ENCODE peak calls at places on chromosomes 3 and 15, in nine cellular contexts. J, U, L, F, M, V, G, O and H are unnamed samples.

GRCh38 chr3:188832961-188833615 is 338.7 kb upstream of the TPRG1 start:
- DNase-seq in F (no peak), M (no peak), G (no peak), V (no peak), O (no peak), U (peak; percentile 26), J (no peak), L (no peak), H (no peak)

GRCh38 chr3:56691165-56692000 is 8.3 kb upstream of the TASOR start:
- DNase-seq in V (no peak), U (no peak), M (no peak), L (no peak), G (peak; percentile 67), J (peak; percentile 45), O (no peak), F (no peak), H (no peak)

GRCh38 chr3:118772036-118773030 is 262.3 kb downstream of the IGSF11 start:
- DNase-seq in M (no peak), G (no peak), U (no peak), V (no peak), O (peak; percentile 64), L (no peak), J (no peak), F (no peak), H (no peak)

GRCh38 chr15:48052871-48053383 is 67.9 kb upstream of the SLC24A5 start:
- DNase-seq in F (no peak), U (no peak), M (no peak), L (no peak), V (no peak), O (no peak), G (no peak), J (no peak), H (no peak)

GRCh38 chr15:49521802-49522201 is 98.8 kb downstream of the FGF7 start:
- DNase-seq in G (no peak), F (no peak), U (no peak), O (no peak), V (no peak), L (no peak), M (no peak), J (no peak), H (no peak)

GRCh38 chr3:157089455-157090221 is 70.3 kb downstream of the CCNL1 start:
- DNase-seq in U (peak; percentile 36), G (no peak), J (no peak), M (no peak), V (peak; percentile 77), O (peak; percentile 69), F (peak; percentile 67), L (no peak), H (no peak)

GRCh38 chr3:25775936-25776335 is 7.3 kb downstream of the NGLY1 start:
- DNase-seq in L (no peak), J (no peak), V (no peak), U (no peak), G (no peak), F (no peak), O (no peak), M (no peak), H (no peak)

GRCh38 chr3:111539351-111540331 is 2.4 kb upstream of the CD96 start:
- DNase-seq in O (peak; percentile 38), M (peak; percentile 60), L (peak; percentile 63), F (peak; percentile 63), J (peak; percentile 61), U (no peak), G (peak; percentile 41), V (no peak), H (no peak)

GRCh38 chr15:61798631-61799030 is 261.6 kb downstream of the VPS13C start:
- DNase-seq in M (no peak), F (no peak), U (no peak), V (no peak), J (no peak), O (no peak), L (no peak), G (no peak), H (no peak)

GRCh38 chr15:99571299-99571698 is 5.5 kb downstream of the MEF2A start:
- DNase-seq in V (no peak), O (no peak), U (no peak), J (no peak), G (no peak), L (no peak), F (no peak), M (no peak), H (no peak)

DNA sequence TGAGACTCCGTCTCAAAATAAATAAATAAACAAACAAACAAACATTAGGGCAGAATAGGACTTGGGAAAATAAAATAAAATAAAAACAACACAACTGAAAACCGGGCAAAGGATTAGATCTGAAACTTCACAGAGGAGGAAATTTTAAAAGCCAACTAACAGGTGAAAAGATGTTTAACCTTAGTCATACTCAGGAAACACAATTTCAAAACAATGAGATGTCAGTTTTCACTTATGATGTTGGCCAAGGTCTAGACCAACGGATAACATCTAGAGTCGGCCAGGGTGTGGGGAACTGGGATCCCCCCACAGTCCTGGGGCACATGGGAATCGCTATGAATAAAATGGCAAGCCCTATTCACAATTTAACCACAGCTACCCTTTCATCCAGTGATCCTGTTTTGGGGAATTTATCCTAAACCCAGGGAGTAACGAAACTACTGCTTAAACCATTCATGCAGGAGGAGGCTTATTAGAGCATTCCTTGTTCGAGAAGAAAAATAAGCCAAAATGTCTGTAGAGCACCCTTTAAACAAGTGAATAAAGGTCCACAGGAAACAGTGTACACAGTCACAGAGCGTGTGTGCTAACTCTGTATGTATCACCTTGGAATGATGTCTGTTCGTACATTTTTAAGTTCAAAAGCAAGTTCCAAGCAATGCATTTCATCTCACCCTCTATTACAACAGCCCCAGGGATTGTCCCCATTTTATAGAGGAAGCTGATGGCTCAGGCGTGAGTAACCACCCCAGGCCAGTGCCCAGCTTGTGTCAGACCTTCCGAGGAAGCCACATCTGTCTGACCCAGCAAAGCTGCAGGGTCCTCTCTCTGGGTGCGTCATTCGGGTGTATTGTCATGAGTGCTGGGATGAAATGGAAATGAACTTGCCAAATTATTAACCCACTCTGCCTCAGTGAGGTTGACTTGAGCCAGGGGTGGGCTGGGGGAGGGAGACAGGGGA is 6.3 kb upstream of the ANPEP start:
- DNase-seq in G (no peak), U (no peak), V (no peak), J (peak; percentile 81), M (no peak), O (no peak), L (no peak), F (no peak), H (no peak)
- TF ChIP-seq EP300 in G (no peak), U (no peak), V (no peak), J (peak; percentile 27), M (no peak), O (no peak), L (no peak), F (no peak), H (no peak)

DNA sequence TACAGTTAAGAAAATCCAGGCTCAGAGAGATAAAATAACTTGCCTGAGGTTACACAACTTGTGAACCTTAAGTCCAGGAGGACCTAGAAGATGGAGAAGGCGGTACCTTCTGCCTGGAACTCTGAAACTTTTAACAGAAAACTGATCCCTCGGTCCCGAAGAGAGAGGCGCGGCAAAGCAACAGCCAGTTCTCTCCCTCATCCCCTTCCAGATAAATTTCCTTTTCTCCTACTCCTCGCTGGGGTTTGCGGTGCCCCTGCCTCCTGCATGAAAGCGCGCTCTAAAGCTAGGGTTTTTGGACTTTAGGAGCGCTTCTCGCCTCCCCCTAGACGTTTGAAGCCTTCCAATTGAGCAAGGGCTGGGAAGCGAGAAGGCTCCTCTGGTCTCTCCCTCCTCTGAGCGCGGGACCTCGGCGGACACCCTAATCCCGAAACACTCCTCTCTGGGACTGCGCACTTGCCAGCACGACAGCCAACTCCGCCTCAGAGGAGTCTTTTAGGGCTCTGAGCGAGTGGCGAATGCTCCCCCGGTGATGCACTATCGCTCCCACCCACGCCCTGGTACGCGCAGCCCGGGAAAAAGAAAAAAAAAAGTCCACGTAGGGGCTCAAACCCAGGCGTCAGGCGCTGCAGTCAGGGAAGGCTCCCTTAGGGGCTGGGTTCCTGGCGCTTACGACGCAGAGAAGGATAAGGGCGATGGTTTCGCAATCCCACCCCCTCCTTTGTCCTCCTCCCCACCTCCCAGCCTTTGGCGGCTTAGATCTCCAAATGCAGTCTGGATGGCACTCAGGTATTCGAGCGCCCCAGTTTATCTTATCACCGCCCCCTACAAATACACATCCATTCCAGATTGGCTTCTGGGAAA is 7.9 kb upstream of the EOMES start:
- DNase-seq in U (no peak), J (no peak), F (no peak), O (no peak), M (no peak), V (peak; percentile 63), G (no peak), L (no peak), H (no peak)
- TF ChIP-seq EP300 in U (no peak), J (no peak), F (no peak), O (no peak), M (no peak), V (no peak), G (no peak), L (no peak), H (no peak)

DNA sequence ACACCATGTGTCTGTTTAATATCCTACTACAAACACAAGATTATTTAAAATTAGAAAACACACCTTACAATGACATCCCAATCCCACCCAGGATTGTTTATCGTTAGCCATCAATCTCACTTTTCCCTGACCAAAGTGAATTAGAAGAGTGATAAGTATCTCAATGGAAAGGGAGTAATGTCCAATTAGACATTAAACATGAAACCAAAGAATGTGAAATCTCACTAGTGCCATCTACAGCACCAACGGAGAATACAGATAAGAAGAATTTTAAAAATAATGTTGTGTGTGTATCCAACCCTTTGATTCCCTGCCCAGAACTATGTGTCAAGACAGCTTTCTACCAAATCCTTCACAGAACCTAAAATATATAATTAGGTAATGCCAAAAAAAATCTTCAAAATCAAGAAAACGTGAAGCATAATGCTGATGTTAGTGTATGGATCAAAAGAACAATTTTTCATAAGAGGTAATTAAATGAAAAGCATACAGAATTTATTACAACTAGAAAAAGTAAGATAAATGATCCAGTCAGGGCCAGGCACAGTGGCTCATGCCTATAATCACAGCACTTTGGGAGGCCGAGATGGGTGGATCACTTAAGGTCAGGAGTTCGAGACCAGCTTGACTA is 64.2 kb downstream of the SCAPER start:
- DNase-seq in M (peak; percentile 42), O (no peak), V (no peak), U (no peak), G (no peak), J (peak; percentile 8), F (no peak), L (no peak), H (no peak)
- TF ChIP-seq EP300 in M (no peak), O (no peak), V (no peak), U (no peak), G (no peak), J (no peak), F (no peak), L (no peak), H (no peak)

GRCh38 chr15:63246691-63247464 is 30.5 kb upstream of the APH1B start:
- DNase-seq in G (no peak), M (no peak), F (no peak), U (peak; percentile 68), L (no peak), V (peak; percentile 70), J (no peak), O (no peak), H (no peak)

GRCh38 chr15:63252292-63252691 is 25.1 kb upstream of the APH1B start:
- DNase-seq in V (no peak), J (no peak), L (no peak), O (no peak), U (no peak), F (no peak), G (no peak), M (no peak), H (no peak)

GRCh38 chr15:63254991-63255390 is 22.4 kb upstream of the APH1B start:
- DNase-seq in M (no peak), F (no peak), U (no peak), V (no peak), O (no peak), G (no peak), J (no peak), L (no peak), H (no peak)

GRCh38 chr15:63251701-63252100 is 25.7 kb upstream of the APH1B start:
- DNase-seq in G (no peak), J (no peak), U (no peak), M (no peak), O (no peak), L (no peak), V (no peak), F (no peak), H (no peak)

GRCh38 chr15:63250312-63250965 is 27.0 kb upstream of the APH1B start:
- DNase-seq in F (no peak), O (no peak), J (no peak), M (no peak), L (no peak), V (no peak), G (no peak), U (no peak), H (no peak)
- TF ChIP-seq EP300 in F (no peak), O (no peak), J (no peak), M (peak; percentile 97), L (no peak), V (no peak), G (no peak), U (no peak), H (no peak)